ENCODE peak calls at places on chromosome 9, in six cellular contexts. R is WTC11, F is A549, E is endothelial cell of umbilical vein, G is K562, C is HepG2. M is an unnamed sample.

GRCh38 chr9:138118601-138119071 is 241.1 kb downstream of the CACNA1B start:
- DNase-seq in R (no peak), F (no peak), E (no peak), G (no peak), C (no peak), M (no peak)

GRCh38 chr9:6645153-6646027 is at the start of gene GLDC:
- DNase-seq in R (peak; percentile 92), F (peak; percentile 91), E (peak; percentile 31), G (no peak), C (peak; percentile 90), M (peak; percentile 78)

GRCh38 chr9:78865757-78866156 is 568.8 kb downstream of the PSAT1 start:
- DNase-seq in R (no peak), F (peak; percentile 65), E (no peak), G (no peak), C (no peak), M (no peak)

GRCh38 chr9:88503845-88504764 is 30.9 kb upstream of the NXNL2 start:
- DNase-seq in R (no peak), F (no peak), E (no peak), G (no peak), C (no peak), M (no peak)

GRCh38 chr9:127835930-127836586 is 18.4 kb downstream of the ENG start:
- DNase-seq in R (no peak), F (no peak), E (peak; percentile 70), G (no peak), C (no peak), M (no peak)

GRCh38 chr9:16721972-16722371 is 148.5 kb downstream of the BNC2 start:
- DNase-seq in R (no peak), F (no peak), E (peak; percentile 56), G (no peak), C (no peak), M (no peak)

GRCh38 chr9:37429441-37430285 is 7.2 kb downstream of the GRHPR start:
- DNase-seq in R (no peak), F (no peak), E (no peak), G (no peak), C (no peak), M (no peak)

GRCh38 chr9:82532504-82532903 is 530.4 kb downstream of the RASEF start:
- DNase-seq in R (no peak), F (no peak), E (no peak), G (no peak), C (peak; percentile 13), M (no peak)

GRCh38 chr9:33263936-33264472 is 504 bp downstream of the BAG1 start:
- DNase-seq in R (no peak), F (no peak), E (no peak), G (no peak), C (peak; percentile 10), M (no peak)

GRCh38 chr9:98962861-98963260 is 19.2 kb downstream of the COL15A1 start:
- DNase-seq in R (peak; percentile 33), F (no peak), E (no peak), G (no peak), C (no peak), M (no peak)

GRCh38 chr9:32398207-32398606 is 13.8 kb downstream of the ACO1 start:
- DNase-seq in R (no peak), F (no peak), E (no peak), G (no peak), C (no peak), M (no peak)

GRCh38 chr9:120859361-120859760 is 16.6 kb upstream of the PSMD5 start:
- DNase-seq in R (no peak), F (no peak), E (no peak), G (no peak), C (no peak), M (no peak)

DNA sequence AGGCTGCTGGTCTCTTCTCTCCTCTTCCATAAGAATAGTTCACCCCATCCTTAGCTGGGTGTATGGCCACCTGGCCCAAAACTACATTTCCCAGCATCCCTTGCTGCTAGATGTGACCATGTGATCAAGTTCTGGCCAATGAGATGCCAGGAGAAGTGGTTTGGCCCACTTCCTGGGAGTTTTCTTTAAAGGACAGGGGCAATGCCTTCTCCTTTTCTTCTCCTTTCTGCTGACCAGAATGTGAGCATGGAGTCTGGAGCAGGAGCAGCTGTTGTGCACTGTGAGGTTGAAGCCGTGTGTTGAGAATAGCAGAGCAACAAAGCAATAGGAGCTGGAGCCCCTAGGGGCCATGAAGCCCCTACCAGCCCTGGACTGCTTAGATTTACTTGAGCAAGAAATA is 36.8 kb downstream of the C9orf50 start:
- DNase-seq in R (peak; percentile 69), F (peak; percentile 86), E (peak; percentile 67), G (peak; percentile 90), C (peak; percentile 82), M (no peak)
- TF ChIP-seq JUN in R (no peak), F (no peak), E (no peak), G (no peak), C (no peak), M (no peak)

GRCh38 chr9:130616451-130616850 is 37.1 kb downstream of the FUBP3 start:
- DNase-seq in R (no peak), F (no peak), E (no peak), G (no peak), C (no peak), M (no peak)

GRCh38 chr9:130608554-130609122 is 29.3 kb downstream of the FUBP3 start:
- DNase-seq in R (no peak), F (no peak), E (no peak), G (no peak), C (no peak), M (no peak)

GRCh38 chr9:130606887-130607582 is 27.7 kb downstream of the FUBP3 start:
- DNase-seq in R (no peak), F (no peak), E (no peak), G (no peak), C (no peak), M (no peak)

GRCh38 chr9:130607640-130608420 is 28.5 kb downstream of the FUBP3 start:
- DNase-seq in R (no peak), F (no peak), E (no peak), G (no peak), C (no peak), M (no peak)

GRCh38 chr9:130610862-130611689 is 31.7 kb downstream of the FUBP3 start:
- DNase-seq in R (no peak), F (no peak), E (no peak), G (no peak), C (no peak), M (no peak)
- TF ChIP-seq JUN in R (no peak), F (no peak), E (no peak), G (no peak), C (no peak), M (no peak)

DNA sequence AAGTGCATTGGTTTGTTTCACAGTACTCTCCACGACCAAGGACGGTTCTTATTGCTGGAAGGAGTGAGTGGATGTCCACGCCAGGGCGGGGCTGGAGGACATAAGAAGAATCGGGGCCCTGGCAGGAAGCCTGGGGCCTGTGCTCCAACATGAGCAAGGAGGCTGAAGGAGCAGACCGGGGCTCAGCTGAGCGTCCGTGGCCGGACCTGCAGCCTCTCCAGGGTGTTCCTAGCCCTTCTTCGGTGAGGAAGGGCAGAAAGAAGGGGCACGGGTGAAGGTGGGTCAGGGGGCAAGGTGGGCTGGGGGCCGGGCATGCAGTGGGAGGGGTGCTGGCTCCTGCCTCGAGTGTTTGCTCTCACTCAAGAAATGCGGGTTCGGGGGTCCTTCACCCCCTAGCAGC is 18.1 kb downstream of the FAM78A start:
- DNase-seq in R (no peak), F (no peak), E (no peak), G (peak; percentile 57), C (no peak), M (no peak)
- TF ChIP-seq JUN in R (no peak), F (no peak), E (no peak), G (no peak), C (no peak), M (no peak)

GRCh38 chr9:122875523-122875922 is 29.6 kb downstream of the RC3H2 start:
- DNase-seq in R (no peak), F (no peak), E (no peak), G (no peak), C (no peak), M (no peak)
- TF ChIP-seq JUN in R (no peak), F (no peak), E (no peak), G (no peak), C (no peak), M (no peak)

GRCh38 chr9:135329571-135330306 is 149.8 kb upstream of the PPP1R26 start:
- DNase-seq in R (peak; percentile 59), F (no peak), E (no peak), G (no peak), C (no peak), M (peak; percentile 15)
- TF ChIP-seq JUN in R (no peak), F (no peak), E (no peak), G (no peak), C (no peak), M (no peak)

GRCh38 chr9:133248722-133249295 is 26.2 kb downstream of the ABO start:
- DNase-seq in R (no peak), F (no peak), E (no peak), G (no peak), C (no peak), M (no peak)

GRCh38 chr9:133249337-133249736 is 25.7 kb downstream of the ABO start:
- DNase-seq in R (no peak), F (no peak), E (no peak), G (no peak), C (no peak), M (no peak)

GRCh38 chr9:133252301-133252776 is 22.7 kb downstream of the ABO start:
- DNase-seq in R (no peak), F (no peak), E (no peak), G (no peak), C (no peak), M (peak; percentile 38)

GRCh38 chr9:133251773-133252172 is 23.2 kb downstream of the ABO start:
- DNase-seq in R (no peak), F (no peak), E (no peak), G (no peak), C (no peak), M (no peak)

GRCh38 chr9:133250741-133251170 is 24.2 kb downstream of the ABO start:
- DNase-seq in R (no peak), F (no peak), E (no peak), G (no peak), C (no peak), M (no peak)
- TF ChIP-seq JUN in R (no peak), F (no peak), E (no peak), G (no peak), C (no peak), M (no peak)

GRCh38 chr9:69141851-69142250 is 32.2 kb upstream of the TJP2 start:
- DNase-seq in R (no peak), F (no peak), E (peak; percentile 4), G (no peak), C (no peak), M (peak; percentile 35)

GRCh38 chr9:69139596-69139995 is 34.5 kb upstream of the TJP2 start:
- DNase-seq in R (no peak), F (no peak), E (peak; percentile 0), G (no peak), C (no peak), M (no peak)

GRCh38 chr9:69137311-69137710 is 36.8 kb upstream of the TJP2 start:
- DNase-seq in R (no peak), F (no peak), E (peak; percentile 0), G (no peak), C (no peak), M (peak; percentile 23)

GRCh38 chr9:69143291-69143690 is 30.8 kb upstream of the TJP2 start:
- DNase-seq in R (no peak), F (no peak), E (peak; percentile 88), G (no peak), C (no peak), M (no peak)

GRCh38 chr9:69140123-69140741 is 33.8 kb upstream of the TJP2 start:
- DNase-seq in R (no peak), F (no peak), E (peak; percentile 1), G (no peak), C (no peak), M (no peak)
- TF ChIP-seq JUN in R (no peak), F (no peak), E (no peak), G (no peak), C (no peak), M (no peak)

GRCh38 chr9:129968690-129969485 is 74.1 kb downstream of the FNBP1 start:
- DNase-seq in R (no peak), F (peak; percentile 47), E (peak; percentile 96), G (no peak), C (no peak), M (no peak)
- TF ChIP-seq JUN in R (no peak), F (no peak), E (peak; percentile 89), G (no peak), C (no peak), M (no peak)